ENCODE peak calls at places on chromosomes 7 and 10, in five cellular contexts. B is SK-N-SH, D is HepG2, U is K562, C is H1. J is an unnamed sample.

GRCh38 chr7:93016681-93017349 is 101.0 kb downstream of the SAMD9 start:
- DNase-seq in B (no peak), D (no peak), C (no peak), U (no peak), J (no peak)

GRCh38 chr10:77801474-77802238 is 124.9 kb downstream of the DLG5 start:
- DNase-seq in U (no peak), C (no peak), B (no peak), D (no peak), J (peak)

GRCh38 chr10:35306852-35307251 is 29.5 kb upstream of the CCNY start:
- DNase-seq in C (no peak), U (no peak), B (peak), D (peak), J (no peak)

GRCh38 chr10:33803248-33803647 is 468.8 kb upstream of the NRP1 start:
- DNase-seq in C (no peak), D (peak), U (no peak), B (no peak), J (no peak)

GRCh38 chr7:101746311-101746710 is 71.1 kb upstream of the CUX1 start:
- DNase-seq in D (no peak), C (no peak), U (no peak), B (no peak), J (no peak)

GRCh38 chr10:73865107-73865458 is 9.3 kb downstream of the CAMK2G start:
- DNase-seq in D (no peak), C (no peak), U (no peak), B (no peak), J (no peak)

GRCh38 chr10:13311177-13311575 is 11.3 kb upstream of the PHYH start:
- DNase-seq in B (no peak), C (no peak), U (no peak), D (no peak), J (no peak)

GRCh38 chr10:5963591-5963990 is 13.8 kb downstream of the IL15RA start:
- DNase-seq in B (no peak), U (no peak), D (no peak), C (no peak), J (no peak)

GRCh38 chr10:59971915-59972314 is 65.6 kb upstream of the CCDC6 start:
- DNase-seq in C (no peak), B (peak), U (no peak), D (peak), J (no peak)

GRCh38 chr10:99368646-99369045 is 39.5 kb downstream of the CNNM1 start:
- DNase-seq in U (no peak), C (no peak), D (peak), B (no peak), J (no peak)

GRCh38 chr7:47375121-47375551 is 206.8 kb downstream of the TNS3 start:
- DNase-seq in C (no peak), U (no peak), B (no peak), D (no peak), J (no peak)

GRCh38 chr7:42077276-42078135 is 159.5 kb downstream of the GLI3 start:
- DNase-seq in B (no peak), C (no peak), D (no peak), U (no peak), J (no peak)

GRCh38 chr7:151381333-151382078 is 28.3 kb downstream of the WDR86 start:
- DNase-seq in B (peak), U (no peak), D (no peak), C (no peak), J (no peak)

GRCh38 chr10:23173549-23174074 is 18.5 kb upstream of the PTF1A start:
- DNase-seq in U (no peak), C (no peak), D (no peak), B (peak), J (no peak)

GRCh38 chr10:9097206-9097990 is 1042.9 kb downstream of the GATA3 start:
- DNase-seq in D (no peak), C (no peak), U (no peak), B (no peak), J (no peak)

GRCh38 chr10:4653160-4653559 is 172.8 kb upstream of the AKR1E2 start:
- DNase-seq in C (no peak), U (no peak), B (no peak), D (no peak), J (no peak)

GRCh38 chr10:101329341-101330032 is 24.5 kb upstream of the BTRC start:
- DNase-seq in D (no peak), C (no peak), B (no peak), U (no peak), J (no peak)

GRCh38 chr7:94301024-94301588 is 93.6 kb upstream of the COL1A2 start:
- DNase-seq in U (peak), C (peak), D (peak), B (peak), J (no peak)

GRCh38 chr7:30422922-30423321 is 55.7 kb downstream of the NOD1 start:
- DNase-seq in D (no peak), U (no peak), C (no peak), B (no peak), J (no peak)

GRCh38 chr7:107563072-107563760 is 504 bp downstream of the COG5 start:
- DNase-seq in U (peak), B (peak), C (no peak), D (peak), J (no peak)

GRCh38 chr7:27739914-27740448 is at the start of gene TAX1BP1:
- DNase-seq in B (peak), U (peak), C (peak), D (peak), J (peak)

GRCh38 chr7:28580626-28581025 is 168.3 kb downstream of the CREB5 start:
- DNase-seq in U (no peak), D (no peak), B (no peak), C (no peak), J (no peak)

GRCh38 chr10:132329565-132330485 is 2.2 kb upstream of the LRRC27 start:
- DNase-seq in B (no peak), U (peak), D (no peak), C (no peak), J (no peak)

GRCh38 chr7:18531539-18531938 is 36.0 kb downstream of the HDAC9 start:
- DNase-seq in U (no peak), B (no peak), C (no peak), D (no peak), J (no peak)

GRCh38 chr10:11611248-11612003 is at the start of gene USP6NL:
- DNase-seq in C (peak), D (peak), B (peak), U (peak), J (no peak)

GRCh38 chr10:32207544-32207943 is 139.4 kb downstream of the EPC1 start:
- DNase-seq in B (peak), D (peak), U (peak), C (no peak), J (no peak)

GRCh38 chr7:29177963-29178612 is 16.5 kb upstream of the CHN2 start:
- DNase-seq in B (no peak), D (no peak), U (no peak), C (no peak), J (no peak)

GRCh38 chr10:33732176-33733025 is 397.9 kb upstream of the NRP1 start:
- DNase-seq in B (no peak), D (no peak), U (no peak), C (no peak), J (no peak)

DNA sequence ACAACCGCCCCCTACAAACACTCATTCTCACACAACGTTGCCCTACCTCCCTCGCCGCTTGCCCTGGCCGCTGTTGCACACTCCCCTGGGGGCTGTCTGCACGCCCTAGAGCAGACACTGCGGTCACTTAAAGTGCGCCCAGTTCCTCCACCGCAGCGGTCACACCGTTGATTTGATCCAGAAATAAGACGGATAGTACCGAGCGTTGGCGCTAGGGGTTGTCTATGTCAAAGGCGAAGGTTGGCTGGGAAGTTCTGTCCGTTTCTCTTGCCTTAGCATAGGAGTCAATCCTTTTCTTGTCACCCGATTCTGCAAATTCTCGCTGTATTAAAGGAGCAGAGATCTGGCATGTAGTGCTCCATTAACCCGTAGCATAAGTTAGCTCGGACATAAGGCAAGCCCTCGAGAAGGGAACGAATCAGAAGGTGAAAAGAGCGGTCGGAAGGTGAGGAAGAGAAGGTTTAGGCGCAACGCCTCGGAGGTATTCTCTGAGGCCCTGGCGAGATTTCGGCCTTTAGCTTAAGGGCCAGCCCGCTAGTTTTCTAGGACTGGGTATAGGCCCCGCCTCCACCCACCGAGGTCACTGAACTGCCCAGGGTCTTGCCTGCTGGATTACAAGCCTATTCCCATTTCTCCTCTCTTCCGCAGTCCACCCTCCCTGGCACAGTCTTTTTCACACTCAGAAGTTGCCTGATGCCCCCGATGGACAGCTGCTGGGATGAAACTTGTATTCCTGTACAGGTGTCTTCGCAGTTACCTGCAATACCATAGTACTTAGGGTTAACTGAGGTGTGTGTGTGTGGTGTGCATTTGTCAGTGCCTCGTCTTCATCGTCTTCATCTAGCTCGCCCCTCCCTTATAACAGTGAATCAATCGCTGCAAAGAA is 10.7 kb downstream of the NXPH1 start:
- DNase-seq in C (no peak), D (no peak), U (no peak), B (no peak), J (no peak)
- TF ChIP-seq YY1 in C (no peak), D (no peak), U (no peak), B (no peak), J (no peak)

GRCh38 chr7:90211391-90212148 is at the start of gene STEAP2:
- DNase-seq in B (peak), D (peak), C (peak), U (peak), J (no peak)
- TF ChIP-seq EP300 in B (peak), D (no peak), C (peak), U (no peak), J (no peak)

DNA sequence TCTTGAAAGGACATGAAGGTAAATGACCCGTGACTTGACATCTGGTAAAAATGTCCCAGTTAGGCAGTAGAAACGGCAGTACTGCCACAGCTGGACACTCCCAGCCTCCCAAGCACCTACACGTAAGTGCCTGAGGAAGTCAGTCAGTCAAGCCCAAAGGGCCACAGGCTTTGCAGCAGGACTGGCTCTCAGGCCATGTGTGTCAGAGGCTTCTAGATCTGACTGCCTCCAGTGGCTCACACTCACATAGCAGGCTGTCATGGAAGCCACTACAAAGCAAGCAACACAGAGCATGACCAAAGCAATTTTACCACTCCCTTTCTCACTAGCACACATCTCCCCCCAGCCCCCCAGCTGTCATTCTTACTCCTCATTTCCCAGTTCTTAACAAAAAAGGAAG is 17.8 kb upstream of the CCNJ start:
- DNase-seq in D (peak), C (no peak), U (peak), B (no peak), J (no peak)
- TF ChIP-seq YY1 in D (no peak), C (peak), U (no peak), B (no peak), J (peak)

GRCh38 chr7:155438778-155439177 is 19.2 kb upstream of the EN2 start:
- DNase-seq in B (no peak), D (no peak), C (no peak), U (no peak), J (no peak)
- TF ChIP-seq EP300 in B (no peak), D (no peak), C (no peak), U (no peak), J (no peak)

GRCh38 chr7:104809906-104810305 is 204.1 kb upstream of the KMT2E start:
- DNase-seq in C (no peak), B (no peak), U (no peak), D (no peak), J (no peak)

GRCh38 chr7:104807676-104808075 is 206.3 kb upstream of the KMT2E start:
- DNase-seq in D (no peak), C (no peak), U (no peak), B (no peak), J (no peak)

GRCh38 chr7:104803931-104804330 is 210.1 kb upstream of the KMT2E start:
- DNase-seq in D (no peak), U (no peak), C (no peak), B (no peak), J (no peak)

GRCh38 chr7:104804696-104805095 is 209.3 kb upstream of the KMT2E start:
- DNase-seq in U (no peak), D (no peak), B (no peak), C (no peak), J (no peak)

DNA sequence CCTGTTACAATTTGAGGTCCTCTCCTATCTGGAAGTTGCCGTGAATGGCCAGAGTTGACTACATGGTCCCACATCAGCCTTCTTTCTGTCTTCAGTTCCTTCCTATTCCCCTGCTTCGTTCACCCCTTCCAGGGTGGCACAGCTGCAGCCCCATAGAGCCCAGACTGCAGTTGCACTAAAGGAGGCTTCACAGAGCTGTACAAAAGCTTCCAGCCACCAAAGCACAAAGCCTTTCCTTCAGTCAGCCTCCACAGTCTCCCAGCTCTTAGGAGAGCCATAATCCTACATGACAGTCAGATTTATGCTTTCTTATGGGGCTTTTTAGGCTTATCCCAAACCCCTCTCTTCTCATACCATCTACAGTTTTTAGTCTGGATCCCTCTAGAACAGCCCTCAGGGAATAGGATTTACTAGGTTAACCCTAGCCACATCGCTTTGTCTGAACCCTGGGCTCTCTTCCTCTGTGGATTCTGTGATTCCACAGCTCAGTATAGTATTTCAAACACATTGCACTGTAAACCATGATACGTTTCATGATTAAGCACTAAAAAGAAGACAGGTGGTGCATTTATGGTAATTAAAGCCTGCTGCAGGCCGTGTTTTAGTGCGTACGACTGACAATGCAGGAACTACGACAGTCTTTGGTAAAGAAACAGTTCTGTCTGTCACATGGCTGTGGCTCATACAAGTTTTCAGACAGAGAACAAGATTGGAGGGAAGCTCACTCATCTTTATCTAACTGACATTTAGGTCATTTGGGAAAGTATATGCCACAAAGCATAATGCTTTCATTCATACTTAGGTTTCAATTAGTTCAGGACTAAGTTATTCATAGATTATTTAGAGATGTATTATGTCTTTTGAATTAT is 208.3 kb upstream of the KMT2E start:
- DNase-seq in C (no peak), B (no peak), U (no peak), D (no peak), J (no peak)
- TF ChIP-seq YY1 in C (no peak), B (no peak), U (no peak), D (no peak), J (no peak)